ENCODE peak calls at places on chromosomes 6 and 20, in six cellular contexts. One of them, this sample, is unnamed.

GRCh38 chr20:36548006-36548315 is 6.6 kb downstream of the MYL9 start:
- DNase-seq in PC-9: no peak
- DNase-seq in heart left ventricle: no peak
- DNase-seq in IMR-90: no peak
- DNase-seq in AG04450: no peak
- DNase-seq in heart right ventricle: no peak
- DNase-seq in this sample: no peak

GRCh38 chr6:134510920-134511319 is 193.0 kb upstream of the SGK1 start:
- DNase-seq in AG04450: no peak
- DNase-seq in heart right ventricle: no peak
- DNase-seq in heart left ventricle: no peak
- DNase-seq in PC-9: no peak
- DNase-seq in IMR-90: no peak
- DNase-seq in this sample: no peak

GRCh38 chr20:1108437-1108920 is 9.9 kb upstream of the PSMF1 start:
- DNase-seq in heart right ventricle: peak
- DNase-seq in PC-9: peak
- DNase-seq in IMR-90: peak
- DNase-seq in AG04450: no peak
- DNase-seq in heart left ventricle: peak
- DNase-seq in this sample: peak

GRCh38 chr6:12137480-12137879 is 125.4 kb downstream of the HIVEP1 start:
- DNase-seq in heart right ventricle: no peak
- DNase-seq in IMR-90: peak
- DNase-seq in heart left ventricle: no peak
- DNase-seq in PC-9: peak
- DNase-seq in AG04450: no peak
- DNase-seq in this sample: peak

GRCh38 chr6:159726918-159727716 is at the start of gene WTAP:
- DNase-seq in IMR-90: peak
- DNase-seq in heart left ventricle: peak
- DNase-seq in AG04450: peak
- DNase-seq in PC-9: peak
- DNase-seq in heart right ventricle: peak
- DNase-seq in this sample: peak

GRCh38 chr6:125104425-125104824 is 49.1 kb upstream of the TPD52L1 start:
- DNase-seq in AG04450: peak
- DNase-seq in heart left ventricle: no peak
- DNase-seq in heart right ventricle: no peak
- DNase-seq in PC-9: no peak
- DNase-seq in IMR-90: peak
- DNase-seq in this sample: no peak

GRCh38 chr6:75128881-75129570 is 76.8 kb downstream of the COL12A1 start:
- DNase-seq in IMR-90: no peak
- DNase-seq in PC-9: no peak
- DNase-seq in heart right ventricle: no peak
- DNase-seq in AG04450: no peak
- DNase-seq in heart left ventricle: no peak
- DNase-seq in this sample: no peak

GRCh38 chr6:72968704-72969103 is 256.6 kb downstream of the KHDC1L start:
- DNase-seq in heart right ventricle: no peak
- DNase-seq in heart left ventricle: no peak
- DNase-seq in AG04450: peak
- DNase-seq in PC-9: no peak
- DNase-seq in IMR-90: peak
- DNase-seq in this sample: no peak

GRCh38 chr6:39804666-39805065 is 12.5 kb downstream of the DAAM2 start:
- DNase-seq in IMR-90: peak
- DNase-seq in heart left ventricle: no peak
- DNase-seq in heart right ventricle: no peak
- DNase-seq in AG04450: no peak
- DNase-seq in PC-9: no peak
- DNase-seq in this sample: no peak

GRCh38 chr6:20954325-20954724 is 420.1 kb downstream of the CDKAL1 start:
- DNase-seq in heart left ventricle: no peak
- DNase-seq in AG04450: no peak
- DNase-seq in heart right ventricle: no peak
- DNase-seq in PC-9: no peak
- DNase-seq in IMR-90: no peak
- DNase-seq in this sample: no peak

GRCh38 chr6:106084106-106084963 is 1.8 kb upstream of the PRDM1 start:
- DNase-seq in heart left ventricle: no peak
- DNase-seq in PC-9: no peak
- DNase-seq in IMR-90: peak
- DNase-seq in AG04450: peak
- DNase-seq in heart right ventricle: no peak
- DNase-seq in this sample: no peak

GRCh38 chr6:75611702-75612375 is 10.2 kb downstream of the SENP6 start:
- DNase-seq in heart right ventricle: no peak
- DNase-seq in AG04450: no peak
- DNase-seq in PC-9: no peak
- DNase-seq in heart left ventricle: no peak
- DNase-seq in IMR-90: peak
- DNase-seq in this sample: no peak

GRCh38 chr20:62825994-62826645 is 9.3 kb downstream of the COL9A3 start:
- DNase-seq in heart right ventricle: peak
- DNase-seq in AG04450: no peak
- DNase-seq in PC-9: no peak
- DNase-seq in heart left ventricle: no peak
- DNase-seq in IMR-90: no peak
- DNase-seq in this sample: no peak

GRCh38 chr20:38485041-38485440 is 12.4 kb downstream of the RALGAPB start:
- DNase-seq in heart right ventricle: no peak
- DNase-seq in heart left ventricle: no peak
- DNase-seq in PC-9: no peak
- DNase-seq in AG04450: no peak
- DNase-seq in IMR-90: no peak
- DNase-seq in this sample: no peak

GRCh38 chr6:145071836-145072235 is 663.5 kb downstream of the EPM2A start:
- DNase-seq in IMR-90: peak
- DNase-seq in heart right ventricle: no peak
- DNase-seq in heart left ventricle: no peak
- DNase-seq in AG04450: peak
- DNase-seq in PC-9: no peak
- DNase-seq in this sample: no peak

GRCh38 chr20:38706482-38706881 is 17.8 kb upstream of the SLC32A1 start:
- DNase-seq in PC-9: no peak
- DNase-seq in heart right ventricle: no peak
- DNase-seq in heart left ventricle: no peak
- DNase-seq in AG04450: no peak
- DNase-seq in IMR-90: no peak
- DNase-seq in this sample: no peak

GRCh38 chr6:125974214-125974866 is 12.0 kb upstream of the TRMT11 start:
- DNase-seq in PC-9: no peak
- DNase-seq in heart right ventricle: no peak
- DNase-seq in heart left ventricle: no peak
- DNase-seq in AG04450: no peak
- DNase-seq in IMR-90: peak
- DNase-seq in this sample: no peak

GRCh38 chr6:87858440-87858839 is 156.4 kb upstream of the AKIRIN2 start:
- DNase-seq in IMR-90: no peak
- DNase-seq in heart left ventricle: no peak
- DNase-seq in AG04450: no peak
- DNase-seq in PC-9: no peak
- DNase-seq in heart right ventricle: no peak
- DNase-seq in this sample: no peak

GRCh38 chr6:85252085-85252484 is 197.8 kb upstream of the NT5E start:
- DNase-seq in heart right ventricle: no peak
- DNase-seq in PC-9: no peak
- DNase-seq in IMR-90: no peak
- DNase-seq in AG04450: no peak
- DNase-seq in heart left ventricle: no peak
- DNase-seq in this sample: no peak

GRCh38 chr6:19805146-19805515 is 32.0 kb upstream of the ID4 start:
- DNase-seq in heart right ventricle: no peak
- DNase-seq in IMR-90: peak
- DNase-seq in PC-9: no peak
- DNase-seq in AG04450: no peak
- DNase-seq in heart left ventricle: no peak
- DNase-seq in this sample: no peak
- H3K4me3 ChIP-seq in heart right ventricle: peak
- H3K4me3 ChIP-seq in IMR-90: peak
- H3K4me3 ChIP-seq in PC-9: peak
- H3K4me3 ChIP-seq in AG04450: peak
- H3K4me3 ChIP-seq in heart left ventricle: peak
- H3K4me3 ChIP-seq in this sample: peak

DNA sequence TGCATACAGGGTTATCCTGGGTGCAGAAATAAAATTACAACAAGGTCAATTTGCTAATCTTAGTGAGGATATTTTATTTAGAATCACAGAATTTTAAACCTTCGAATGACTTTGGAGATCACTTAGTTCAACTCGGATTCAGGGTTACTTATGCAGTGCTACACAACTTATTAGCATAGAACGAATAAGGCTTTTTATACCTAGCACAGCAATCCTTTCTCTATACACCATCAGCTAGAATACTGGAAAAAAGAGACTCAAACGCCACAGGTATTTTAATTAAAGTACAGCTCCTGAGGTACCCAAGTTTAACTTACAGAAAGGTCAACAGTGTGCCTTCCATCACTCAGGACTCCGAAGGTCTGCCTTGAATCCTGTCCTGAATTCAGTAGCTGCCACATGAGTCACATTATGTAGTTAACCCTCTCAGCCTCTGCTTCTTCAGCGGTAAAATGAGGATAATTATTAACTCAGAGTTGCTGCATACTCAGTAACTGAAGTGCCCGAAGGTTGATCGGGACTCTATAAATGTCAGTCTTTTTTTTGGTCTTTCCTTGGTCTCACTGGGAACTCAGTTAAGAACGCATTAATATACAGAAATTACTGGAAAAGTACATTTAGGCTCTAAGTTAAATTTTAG is 6.0 kb upstream of the QKI start:
- DNase-seq in heart left ventricle: no peak
- DNase-seq in heart right ventricle: no peak
- DNase-seq in AG04450: no peak
- DNase-seq in PC-9: no peak
- DNase-seq in IMR-90: no peak
- DNase-seq in this sample: no peak
- H3K27ac ChIP-seq in heart left ventricle: no peak
- H3K27ac ChIP-seq in heart right ventricle: no peak
- H3K27ac ChIP-seq in AG04450: no peak
- H3K27ac ChIP-seq in PC-9: no peak
- H3K27ac ChIP-seq in IMR-90: no peak
- H3K27ac ChIP-seq in this sample: no peak

GRCh38 chr6:149045404-149045803 is 272.1 kb upstream of the TAB2 start:
- DNase-seq in PC-9: no peak
- DNase-seq in heart right ventricle: no peak
- DNase-seq in IMR-90: no peak
- DNase-seq in heart left ventricle: no peak
- DNase-seq in AG04450: no peak
- DNase-seq in this sample: no peak
- TF ChIP-seq CTCF in PC-9: no peak
- TF ChIP-seq CTCF in heart right ventricle: no peak
- TF ChIP-seq CTCF in IMR-90: no peak
- TF ChIP-seq CTCF in heart left ventricle: no peak
- TF ChIP-seq CTCF in AG04450: no peak
- TF ChIP-seq CTCF in this sample: no peak

DNA sequence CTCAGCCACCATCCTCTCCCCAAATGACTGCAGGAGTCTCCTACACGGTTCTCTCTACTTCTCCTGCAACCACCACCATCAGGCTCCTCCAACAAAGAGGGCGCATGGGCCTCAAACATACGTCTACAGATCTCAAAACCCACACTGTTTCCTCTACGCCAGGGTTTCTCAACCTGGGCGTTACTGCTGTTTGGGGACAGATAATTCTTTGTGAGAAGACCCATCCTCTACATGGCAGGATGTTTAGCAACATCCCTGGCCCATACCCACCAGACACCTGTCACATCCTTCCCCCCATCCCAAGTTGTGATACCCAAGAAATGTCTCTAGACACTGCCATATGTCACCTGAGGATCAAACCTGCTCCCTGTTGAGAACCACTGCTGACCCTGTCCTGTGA is 45.0 kb downstream of the ELMO2 start:
- DNase-seq in IMR-90: no peak
- DNase-seq in heart right ventricle: no peak
- DNase-seq in AG04450: no peak
- DNase-seq in PC-9: no peak
- DNase-seq in heart left ventricle: no peak
- DNase-seq in this sample: no peak
- H3K4me3 ChIP-seq in IMR-90: no peak
- H3K4me3 ChIP-seq in heart right ventricle: no peak
- H3K4me3 ChIP-seq in AG04450: no peak
- H3K4me3 ChIP-seq in PC-9: no peak
- H3K4me3 ChIP-seq in heart left ventricle: no peak
- H3K4me3 ChIP-seq in this sample: no peak

This sample was measured in dorsolateral prefrontal cortex.